ENCODE peak calls at places on chromosome 18, in seven cellular contexts. One of them, this sample, is unnamed. For H3K4me1, the result is how much of the 10 kb centered on the place peaks cover.

GRCh38 chr18:72700961-72701710 is 157.0 kb upstream of the CBLN2 start:
- DNase-seq in HCT116: no peak
- DNase-seq in SK-N-SH: peak
- DNase-seq in H1: no peak
- DNase-seq in K562: no peak
- DNase-seq in HepG2: peak
- DNase-seq in GM12878: no peak
- DNase-seq in this sample: no peak

GRCh38 chr18:77067315-77068061 is 65.1 kb downstream of the MBP start:
- DNase-seq in HCT116: peak
- DNase-seq in SK-N-SH: no peak
- DNase-seq in H1: no peak
- DNase-seq in K562: no peak
- DNase-seq in HepG2: peak
- DNase-seq in GM12878: peak
- DNase-seq in this sample: peak

GRCh38 chr18:42255908-42256765 is 301.1 kb downstream of the PIK3C3 start:
- DNase-seq in HCT116: no peak
- DNase-seq in SK-N-SH: no peak
- DNase-seq in H1: no peak
- DNase-seq in K562: no peak
- DNase-seq in HepG2: no peak
- DNase-seq in GM12878: no peak
- DNase-seq in this sample: no peak

GRCh38 chr18:41828137-41828536 is 126.9 kb upstream of the PIK3C3 start:
- DNase-seq in HCT116: no peak
- DNase-seq in SK-N-SH: no peak
- DNase-seq in H1: no peak
- DNase-seq in K562: no peak
- DNase-seq in HepG2: no peak
- DNase-seq in GM12878: no peak
- DNase-seq in this sample: no peak

GRCh38 chr18:54296017-54296416 is 26.7 kb downstream of the POLI start:
- DNase-seq in HCT116: no peak
- DNase-seq in SK-N-SH: no peak
- DNase-seq in H1: no peak
- DNase-seq in K562: no peak
- DNase-seq in HepG2: no peak
- DNase-seq in GM12878: no peak
- DNase-seq in this sample: no peak

GRCh38 chr18:79859314-79859713 is 61.6 kb downstream of the KCNG2 start:
- DNase-seq in HCT116: no peak
- DNase-seq in SK-N-SH: no peak
- DNase-seq in H1: no peak
- DNase-seq in K562: no peak
- DNase-seq in HepG2: no peak
- DNase-seq in GM12878: no peak
- DNase-seq in this sample: no peak

GRCh38 chr18:55918449-55918848 is 330.5 kb upstream of the TCF4 start:
- DNase-seq in HCT116: no peak
- DNase-seq in SK-N-SH: no peak
- DNase-seq in H1: no peak
- DNase-seq in K562: no peak
- DNase-seq in HepG2: no peak
- DNase-seq in GM12878: no peak
- DNase-seq in this sample: no peak

GRCh38 chr18:11274144-11274762 is 124.9 kb upstream of the PIEZO2 start:
- DNase-seq in HCT116: no peak
- DNase-seq in SK-N-SH: no peak
- DNase-seq in H1: no peak
- DNase-seq in K562: no peak
- DNase-seq in HepG2: peak
- DNase-seq in GM12878: no peak
- DNase-seq in this sample: no peak

GRCh38 chr18:70181015-70181414 is 24.5 kb downstream of the RTTN start:
- DNase-seq in HCT116: peak
- DNase-seq in SK-N-SH: no peak
- DNase-seq in H1: no peak
- DNase-seq in K562: no peak
- DNase-seq in HepG2: peak
- DNase-seq in GM12878: no peak
- DNase-seq in this sample: no peak

GRCh38 chr18:2223859-2224258 is 347.4 kb downstream of the METTL4 start:
- DNase-seq in HCT116: peak
- DNase-seq in SK-N-SH: no peak
- DNase-seq in H1: peak
- DNase-seq in K562: peak
- DNase-seq in HepG2: peak
- DNase-seq in GM12878: no peak
- DNase-seq in this sample: peak

GRCh38 chr18:57906852-57907251 is 103.7 kb upstream of the ATP8B1 start:
- DNase-seq in HCT116: no peak
- DNase-seq in SK-N-SH: no peak
- DNase-seq in H1: peak
- DNase-seq in K562: peak
- DNase-seq in HepG2: no peak
- DNase-seq in GM12878: no peak
- DNase-seq in this sample: no peak

GRCh38 chr18:58850784-58851469 is 13.8 kb upstream of the ZNF532 start:
- DNase-seq in HCT116: no peak
- DNase-seq in SK-N-SH: no peak
- DNase-seq in H1: no peak
- DNase-seq in K562: no peak
- DNase-seq in HepG2: no peak
- DNase-seq in GM12878: no peak
- DNase-seq in this sample: no peak

GRCh38 chr18:49625021-49625691 is 63.3 kb downstream of the LIPG start:
- DNase-seq in HCT116: no peak
- DNase-seq in SK-N-SH: no peak
- DNase-seq in H1: no peak
- DNase-seq in K562: no peak
- DNase-seq in HepG2: no peak
- DNase-seq in GM12878: no peak
- DNase-seq in this sample: no peak

GRCh38 chr18:44841769-44842587 is 161.3 kb downstream of the SETBP1 start:
- DNase-seq in HCT116: no peak
- DNase-seq in SK-N-SH: no peak
- DNase-seq in H1: no peak
- DNase-seq in K562: no peak
- DNase-seq in HepG2: no peak
- DNase-seq in GM12878: no peak
- DNase-seq in this sample: no peak

GRCh38 chr18:30175061-30175574 is 867.4 kb downstream of the DSC3 start:
- DNase-seq in HCT116: no peak
- DNase-seq in SK-N-SH: no peak
- DNase-seq in H1: no peak
- DNase-seq in K562: no peak
- DNase-seq in HepG2: no peak
- DNase-seq in GM12878: no peak
- DNase-seq in this sample: no peak

GRCh38 chr18:68462766-68463165 is 252.1 kb downstream of the TMX3 start:
- DNase-seq in HCT116: no peak
- DNase-seq in SK-N-SH: no peak
- DNase-seq in H1: no peak
- DNase-seq in K562: no peak
- DNase-seq in HepG2: no peak
- DNase-seq in GM12878: no peak
- DNase-seq in this sample: no peak

GRCh38 chr18:3409811-3410210 is 40.2 kb upstream of the TGIF1 start:
- DNase-seq in HCT116: no peak
- DNase-seq in SK-N-SH: no peak
- DNase-seq in H1: no peak
- DNase-seq in K562: no peak
- DNase-seq in HepG2: no peak
- DNase-seq in GM12878: no peak
- DNase-seq in this sample: no peak

GRCh38 chr18:3411327-3411726 is 38.6 kb upstream of the TGIF1 start:
- DNase-seq in HCT116: no peak
- DNase-seq in SK-N-SH: no peak
- DNase-seq in H1: no peak
- DNase-seq in K562: no peak
- DNase-seq in HepG2: no peak
- DNase-seq in GM12878: no peak
- DNase-seq in this sample: no peak

GRCh38 chr18:3415110-3415509 is 34.9 kb upstream of the TGIF1 start:
- DNase-seq in HCT116: no peak
- DNase-seq in SK-N-SH: no peak
- DNase-seq in H1: no peak
- DNase-seq in K562: no peak
- DNase-seq in HepG2: no peak
- DNase-seq in GM12878: no peak
- DNase-seq in this sample: no peak

GRCh38 chr18:3410273-3410672 is 39.7 kb upstream of the TGIF1 start:
- DNase-seq in HCT116: no peak
- DNase-seq in SK-N-SH: no peak
- DNase-seq in H1: no peak
- DNase-seq in K562: no peak
- DNase-seq in HepG2: no peak
- DNase-seq in GM12878: no peak
- DNase-seq in this sample: no peak

DNA sequence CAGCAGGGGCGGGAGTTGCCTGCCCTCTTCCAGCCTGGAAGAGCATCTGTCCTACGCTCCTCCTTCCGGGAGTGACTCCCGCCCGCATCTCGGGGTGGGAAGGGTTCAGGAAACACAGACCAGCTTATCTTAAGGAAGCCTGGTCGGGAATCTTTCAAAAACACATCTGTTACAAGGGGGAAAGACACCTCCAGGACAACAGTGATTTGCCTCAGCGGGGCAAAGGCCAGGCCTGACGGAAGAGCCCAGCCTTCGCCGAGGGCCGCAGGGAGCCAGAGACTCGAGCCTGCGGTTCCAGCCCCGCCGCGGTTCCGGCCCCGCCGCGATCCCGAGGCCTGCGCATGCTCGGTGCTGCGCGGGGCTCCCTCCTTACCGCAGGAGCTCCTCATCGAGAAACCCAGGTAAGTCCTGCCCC is 38.1 kb upstream of the TGIF1 start:
- DNase-seq in HCT116: no peak
- DNase-seq in SK-N-SH: no peak
- DNase-seq in H1: no peak
- DNase-seq in K562: no peak
- DNase-seq in HepG2: no peak
- DNase-seq in GM12878: no peak
- DNase-seq in this sample: no peak
- H3K27ac ChIP-seq in HCT116: no peak
- H3K27ac ChIP-seq in SK-N-SH: no peak
- H3K27ac ChIP-seq in H1: no peak
- H3K27ac ChIP-seq in K562: no peak
- H3K27ac ChIP-seq in HepG2: no peak
- H3K27ac ChIP-seq in GM12878: no peak
- H3K27ac ChIP-seq in this sample: peak

GRCh38 chr18:74291771-74292540 is at the start of gene CYB5A:
- DNase-seq in HCT116: peak
- DNase-seq in SK-N-SH: peak
- DNase-seq in H1: peak
- DNase-seq in K562: peak
- DNase-seq in HepG2: peak
- DNase-seq in GM12878: peak
- DNase-seq in this sample: peak
- TF ChIP-seq SIN3A in HCT116: no peak
- TF ChIP-seq SIN3A in SK-N-SH: no peak
- TF ChIP-seq SIN3A in H1: no peak
- TF ChIP-seq SIN3A in K562: no peak
- TF ChIP-seq SIN3A in HepG2: peak
- TF ChIP-seq SIN3A in GM12878: no peak
- TF ChIP-seq SIN3A in this sample: peak

DNA sequence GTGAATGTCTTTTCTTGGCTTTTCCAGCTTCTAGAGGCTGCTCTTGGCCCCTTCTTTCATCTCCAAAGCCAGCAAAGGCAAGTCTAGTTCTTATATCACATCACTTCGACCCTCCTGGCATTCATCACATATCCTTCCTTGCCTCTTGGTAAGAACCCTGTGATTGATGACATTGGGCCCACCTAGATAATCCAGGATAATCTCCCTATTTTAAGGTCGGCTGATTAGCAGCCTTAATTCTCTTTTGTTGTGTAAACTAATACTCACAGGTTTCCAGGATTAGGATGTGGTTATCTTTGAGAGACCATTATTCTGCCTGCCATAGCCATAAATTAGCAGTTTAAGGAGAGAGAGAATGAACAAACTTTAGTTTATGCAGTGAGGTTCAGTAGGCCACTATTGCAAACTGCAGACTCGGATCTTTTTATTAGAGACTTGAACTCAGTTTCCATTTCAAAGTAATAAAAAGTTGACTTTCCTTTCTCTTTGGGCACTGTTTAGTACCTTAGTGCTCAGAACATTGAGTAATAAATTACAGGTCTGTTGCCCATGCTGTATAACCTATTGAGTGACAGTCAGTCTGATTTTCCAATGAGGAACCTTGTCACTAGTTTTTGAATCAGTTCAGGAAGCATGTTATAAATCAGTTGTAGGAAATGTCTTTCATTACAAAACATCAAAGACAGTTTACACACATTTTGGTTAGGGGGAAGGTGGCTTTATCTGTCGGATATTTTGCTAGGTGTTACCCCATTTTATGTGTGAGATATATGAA is 4.5 kb downstream of the NDUFV2 start:
- DNase-seq in HCT116: no peak
- DNase-seq in SK-N-SH: no peak
- DNase-seq in H1: no peak
- DNase-seq in K562: no peak
- DNase-seq in HepG2: no peak
- DNase-seq in GM12878: no peak
- DNase-seq in this sample: no peak
- H3K4me1 ChIP-seq in HCT116: under half
- H3K4me1 ChIP-seq in SK-N-SH: under half
- H3K4me1 ChIP-seq in H1: under half
- H3K4me1 ChIP-seq in K562: under half
- H3K4me1 ChIP-seq in HepG2: half or more
- H3K4me1 ChIP-seq in GM12878: under half
- H3K4me1 ChIP-seq in this sample: under half

GRCh38 chr18:3304832-3305231 is 42.9 kb downstream of the MYL12B start:
- DNase-seq in HCT116: no peak
- DNase-seq in SK-N-SH: no peak
- DNase-seq in H1: no peak
- DNase-seq in K562: no peak
- DNase-seq in HepG2: no peak
- DNase-seq in GM12878: no peak
- DNase-seq in this sample: no peak

GRCh38 chr18:3306391-3306790 is 44.5 kb downstream of the MYL12B start:
- DNase-seq in HCT116: no peak
- DNase-seq in SK-N-SH: no peak
- DNase-seq in H1: no peak
- DNase-seq in K562: no peak
- DNase-seq in HepG2: no peak
- DNase-seq in GM12878: no peak
- DNase-seq in this sample: no peak

GRCh38 chr18:3305933-3306332 is 44.0 kb downstream of the MYL12B start:
- DNase-seq in HCT116: no peak
- DNase-seq in SK-N-SH: no peak
- DNase-seq in H1: no peak
- DNase-seq in K562: peak
- DNase-seq in HepG2: no peak
- DNase-seq in GM12878: no peak
- DNase-seq in this sample: no peak

DNA sequence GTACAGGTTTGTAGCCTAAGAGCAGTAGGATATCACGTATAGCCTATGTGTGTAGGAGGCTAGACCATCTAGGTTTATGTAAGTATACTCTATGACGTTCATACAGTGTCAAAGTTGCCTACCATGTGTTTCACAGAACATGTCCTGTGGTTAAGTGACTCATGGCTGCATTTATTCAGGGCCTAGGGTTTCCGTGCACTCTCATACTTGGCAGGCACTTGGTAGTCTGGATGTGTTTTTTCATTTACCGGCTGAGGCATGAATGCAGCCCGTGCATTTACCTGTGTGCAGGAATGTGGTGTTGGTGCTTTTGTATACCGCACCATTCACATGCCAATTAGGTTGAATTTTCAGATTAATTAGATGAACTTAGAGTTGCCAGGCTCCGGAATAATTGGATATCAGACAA is 43.4 kb downstream of the MYL12B start:
- DNase-seq in HCT116: no peak
- DNase-seq in SK-N-SH: no peak
- DNase-seq in H1: no peak
- DNase-seq in K562: no peak
- DNase-seq in HepG2: no peak
- DNase-seq in GM12878: no peak
- DNase-seq in this sample: peak
- H3K27ac ChIP-seq in HCT116: no peak
- H3K27ac ChIP-seq in SK-N-SH: no peak
- H3K27ac ChIP-seq in H1: no peak
- H3K27ac ChIP-seq in K562: no peak
- H3K27ac ChIP-seq in HepG2: no peak
- H3K27ac ChIP-seq in GM12878: no peak
- H3K27ac ChIP-seq in this sample: peak